ENCODE peak calls at places on chromosomes 7 and 10, in four cellular contexts. Q is caudate nucleus, O is dorsolateral prefrontal cortex, M is stomach. E is an unnamed sample.

GRCh38 chr10:16902606-16903005 is 85.4 kb upstream of the RSU1 start:
- DNase-seq in Q (no peak), O (no peak), M (no peak), E (no peak)

GRCh38 chr7:16564909-16565426 is 38.3 kb downstream of the LRRC72 start:
- DNase-seq in O (no peak), M (no peak), Q (no peak), E (peak; percentile 5)

GRCh38 chr10:21754410-21755011 is 220.5 kb downstream of the MLLT10 start:
- DNase-seq in Q (no peak), O (no peak), M (no peak), E (no peak)

GRCh38 chr7:70710011-70710480 is 421.9 kb upstream of the GALNT17 start:
- DNase-seq in M (no peak), Q (no peak), O (no peak), E (no peak)

GRCh38 chr10:105751688-105752087 is 1110.6 kb downstream of the SORCS3 start:
- DNase-seq in M (no peak), O (no peak), Q (no peak), E (no peak)

GRCh38 chr10:28533315-28533564 is 322 bp downstream of the WAC start:
- DNase-seq in M (no peak), O (no peak), Q (no peak), E (no peak)

GRCh38 chr10:100349672-100350071 is 2.6 kb downstream of the SCD start:
- DNase-seq in Q (no peak), M (no peak), O (no peak), E (no peak)

GRCh38 chr10:12252882-12253546 is 57.0 kb downstream of the CDC123 start:
- DNase-seq in M (no peak), Q (no peak), O (no peak), E (no peak)

GRCh38 chr7:141074162-141074989 is 512 bp downstream of the TMEM178B start:
- DNase-seq in O (peak; percentile 50), M (no peak), Q (no peak), E (peak; percentile 53)

GRCh38 chr10:49622426-49623425 is 8.9 kb downstream of the CHAT start:
- DNase-seq in Q (no peak), M (no peak), O (no peak), E (no peak)

GRCh38 chr7:107879400-107880035 is 11.5 kb upstream of the DLD start:
- DNase-seq in Q (no peak), M (peak; percentile 59), O (no peak), E (no peak)

GRCh38 chr10:133452453-133452852 is 1.3 kb upstream of the SCART1 start:
- DNase-seq in M (no peak), Q (no peak), O (no peak), E (no peak)

GRCh38 chr7:146661929-146662328 is 545.3 kb downstream of the CNTNAP2 start:
- DNase-seq in O (no peak), Q (no peak), M (no peak), E (no peak)

GRCh38 chr10:35194906-35195305 is 68.3 kb downstream of the CREM start:
- DNase-seq in M (no peak), O (no peak), Q (no peak), E (no peak)

GRCh38 chr10:123878666-123879311 is 12.8 kb downstream of the CPXM2 start:
- DNase-seq in O (no peak), M (peak; percentile 3), Q (no peak), E (no peak)

GRCh38 chr10:132459252-132460028 is 62.4 kb downstream of the PWWP2B start:
- DNase-seq in O (peak; percentile 45), Q (no peak), M (peak; percentile 63), E (no peak)

GRCh38 chr7:115015619-115016018 is 93.7 kb downstream of the MDFIC start:
- DNase-seq in Q (no peak), M (no peak), O (no peak), E (no peak)

GRCh38 chr7:99786726-99787300 is 2.8 kb upstream of the CYP3A4 start:
- DNase-seq in M (no peak), O (no peak), Q (no peak), E (no peak)

GRCh38 chr7:85261341-85261740 is 74.5 kb upstream of the SEMA3D start:
- DNase-seq in M (no peak), Q (no peak), O (no peak), E (no peak)

GRCh38 chr10:3028444-3028843 is 38.9 kb upstream of the PFKP start:
- DNase-seq in O (no peak), M (no peak), Q (no peak), E (no peak)

GRCh38 chr7:150978136-150978789 is at the start of gene KCNH2:
- DNase-seq in Q (peak; percentile 54), O (peak; percentile 68), M (no peak), E (peak; percentile 36)

GRCh38 chr10:102629661-102630614 is 14.3 kb upstream of the TRIM8 start:
- DNase-seq in O (no peak), Q (no peak), M (no peak), E (no peak)

GRCh38 chr7:115097175-115097671 is 175.3 kb downstream of the MDFIC start:
- DNase-seq in Q (no peak), M (no peak), O (no peak), E (no peak)

GRCh38 chr10:69692891-69693290 is 62.8 kb downstream of the FAM241B start:
- DNase-seq in O (no peak), M (no peak), Q (no peak), E (no peak)

GRCh38 chr7:87110778-87111177 is 41.5 kb upstream of the DMTF1 start:
- DNase-seq in M (no peak), Q (no peak), O (no peak), E (no peak)

GRCh38 chr7:27453702-27454405 is 208.8 kb downstream of the HIBADH start:
- DNase-seq in O (no peak), M (no peak), Q (no peak), E (no peak)

GRCh38 chr10:4205113-4205512 is 420.1 kb upstream of the KLF6 start:
- DNase-seq in Q (no peak), O (no peak), M (no peak), E (no peak)

GRCh38 chr10:45561952-45562351 is 110.6 kb downstream of the ZFAND4 start:
- DNase-seq in O (no peak), Q (no peak), M (no peak), E (no peak)

GRCh38 chr10:16242859-16243613 is 193.8 kb upstream of the PTER start:
- DNase-seq in Q (no peak), O (no peak), M (no peak), E (no peak)

GRCh38 chr7:74174606-74175082 is 488 bp downstream of the EIF4H start:
- DNase-seq in M (peak; percentile 31), Q (no peak), O (no peak), E (no peak)

GRCh38 chr10:16993186-16993585 is 136.4 kb downstream of the CUBN start:
- DNase-seq in M (no peak), O (no peak), Q (no peak), E (no peak)

GRCh38 chr10:2173328-2173727 is 436.0 kb upstream of the ADARB2 start:
- DNase-seq in O (no peak), Q (no peak), M (no peak), E (no peak)

GRCh38 chr10:8137726-8138125 is 83.2 kb downstream of the GATA3 start:
- DNase-seq in M (no peak), O (no peak), Q (no peak), E (no peak)

GRCh38 chr10:63388421-63389031 is 77.3 kb downstream of the JMJD1C start:
- DNase-seq in Q (no peak), O (no peak), M (no peak), E (no peak)

GRCh38 chr10:99292159-99292558 is 37.0 kb upstream of the CNNM1 start:
- DNase-seq in M (no peak), O (no peak), Q (no peak), E (no peak)

GRCh38 chr7:145398758-145399157 is 562.9 kb upstream of the TPK1 start:
- DNase-seq in Q (no peak), M (no peak), O (no peak), E (no peak)

E was measured in C1 segment of cervical spinal cord.